ENCODE peak calls at places on chromosomes 16 and 17, in four cellular contexts. One of them, this sample, is unnamed.

GRCh38 chr16:79662673-79663313 is 62.3 kb upstream of the MAF start:
- DNase-seq in cardiac muscle cell: no peak
- DNase-seq in ovary: no peak
- DNase-seq in GM23338: no peak
- DNase-seq in this sample: no peak

GRCh38 chr17:61313515-61314326 is 85.9 kb upstream of the TBX2 start:
- DNase-seq in cardiac muscle cell: no peak
- DNase-seq in ovary: no peak
- DNase-seq in GM23338: no peak
- DNase-seq in this sample: no peak

GRCh38 chr17:52147872-52148271 is 10.6 kb downstream of the CA10 start:
- DNase-seq in cardiac muscle cell: no peak
- DNase-seq in ovary: no peak
- DNase-seq in GM23338: no peak
- DNase-seq in this sample: no peak

GRCh38 chr16:78844682-78845081 is 745.2 kb downstream of the WWOX start:
- DNase-seq in cardiac muscle cell: no peak
- DNase-seq in ovary: no peak
- DNase-seq in GM23338: no peak
- DNase-seq in this sample: no peak

GRCh38 chr17:82267575-82268379 is 5.7 kb downstream of the CSNK1D start:
- DNase-seq in cardiac muscle cell: peak
- DNase-seq in ovary: peak
- DNase-seq in GM23338: no peak
- DNase-seq in this sample: peak

GRCh38 chr17:72255481-72255880 is 134.7 kb downstream of the SOX9 start:
- DNase-seq in cardiac muscle cell: no peak
- DNase-seq in ovary: no peak
- DNase-seq in GM23338: no peak
- DNase-seq in this sample: no peak

GRCh38 chr16:76488065-76488417 is 210.8 kb downstream of the CNTNAP4 start:
- DNase-seq in cardiac muscle cell: no peak
- DNase-seq in ovary: no peak
- DNase-seq in GM23338: no peak
- DNase-seq in this sample: no peak

GRCh38 chr17:69608808-69609494 is 194.5 kb downstream of the MAP2K6 start:
- DNase-seq in cardiac muscle cell: peak
- DNase-seq in ovary: no peak
- DNase-seq in GM23338: no peak
- DNase-seq in this sample: peak

GRCh38 chr17:62085511-62086408 is 20.7 kb upstream of the MED13 start:
- DNase-seq in cardiac muscle cell: no peak
- DNase-seq in ovary: no peak
- DNase-seq in GM23338: no peak
- DNase-seq in this sample: no peak

GRCh38 chr17:78717431-78717980 is 64.6 kb downstream of the CYTH1 start:
- DNase-seq in cardiac muscle cell: peak
- DNase-seq in ovary: peak
- DNase-seq in GM23338: peak
- DNase-seq in this sample: no peak

GRCh38 chr16:13997933-13998332 is 73.2 kb upstream of the MRTFB start:
- DNase-seq in cardiac muscle cell: no peak
- DNase-seq in ovary: no peak
- DNase-seq in GM23338: no peak
- DNase-seq in this sample: no peak

GRCh38 chr16:13996778-13997288 is 74.3 kb upstream of the MRTFB start:
- DNase-seq in cardiac muscle cell: no peak
- DNase-seq in ovary: no peak
- DNase-seq in GM23338: no peak
- DNase-seq in this sample: no peak

GRCh38 chr16:13999071-13999894 is 71.8 kb upstream of the MRTFB start:
- DNase-seq in cardiac muscle cell: no peak
- DNase-seq in ovary: no peak
- DNase-seq in GM23338: no peak
- DNase-seq in this sample: no peak

GRCh38 chr16:13995194-13995593 is 75.2 kb downstream of the ERCC4 start:
- DNase-seq in cardiac muscle cell: no peak
- DNase-seq in ovary: no peak
- DNase-seq in GM23338: no peak
- DNase-seq in this sample: no peak

DNA sequence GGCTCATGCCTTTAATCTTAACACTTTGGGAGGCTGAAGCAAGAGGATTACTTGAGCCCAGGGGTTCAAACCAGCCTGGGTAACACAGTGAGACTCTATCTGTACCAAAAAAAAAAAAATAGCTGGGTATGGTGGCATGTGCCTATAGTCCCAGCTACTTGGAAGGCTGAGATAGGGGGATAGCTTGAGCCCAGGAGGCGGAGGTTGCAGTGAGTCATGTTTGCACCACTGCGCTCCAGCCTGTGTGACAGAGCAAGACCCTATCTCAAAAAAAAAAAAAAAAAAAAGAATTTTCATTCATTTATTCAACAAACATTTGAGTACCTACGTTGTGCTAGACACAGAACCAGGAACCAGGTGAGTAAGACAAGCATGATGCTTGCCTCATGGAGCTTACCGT is 73.6 kb upstream of the MRTFB start:
- DNase-seq in cardiac muscle cell: no peak
- DNase-seq in ovary: no peak
- DNase-seq in GM23338: no peak
- DNase-seq in this sample: no peak
- H3K4me3 ChIP-seq in cardiac muscle cell: no peak
- H3K4me3 ChIP-seq in ovary: no peak
- H3K4me3 ChIP-seq in GM23338: no peak
- H3K4me3 ChIP-seq in this sample: no peak

GRCh38 chr17:3610523-3610922 is 1.3 kb upstream of the TRPV1 start:
- DNase-seq in cardiac muscle cell: no peak
- DNase-seq in ovary: no peak
- DNase-seq in GM23338: no peak
- DNase-seq in this sample: no peak
- TF ChIP-seq CTCF in cardiac muscle cell: no peak
- TF ChIP-seq CTCF in ovary: no peak
- TF ChIP-seq CTCF in GM23338: no peak
- TF ChIP-seq CTCF in this sample: no peak

DNA sequence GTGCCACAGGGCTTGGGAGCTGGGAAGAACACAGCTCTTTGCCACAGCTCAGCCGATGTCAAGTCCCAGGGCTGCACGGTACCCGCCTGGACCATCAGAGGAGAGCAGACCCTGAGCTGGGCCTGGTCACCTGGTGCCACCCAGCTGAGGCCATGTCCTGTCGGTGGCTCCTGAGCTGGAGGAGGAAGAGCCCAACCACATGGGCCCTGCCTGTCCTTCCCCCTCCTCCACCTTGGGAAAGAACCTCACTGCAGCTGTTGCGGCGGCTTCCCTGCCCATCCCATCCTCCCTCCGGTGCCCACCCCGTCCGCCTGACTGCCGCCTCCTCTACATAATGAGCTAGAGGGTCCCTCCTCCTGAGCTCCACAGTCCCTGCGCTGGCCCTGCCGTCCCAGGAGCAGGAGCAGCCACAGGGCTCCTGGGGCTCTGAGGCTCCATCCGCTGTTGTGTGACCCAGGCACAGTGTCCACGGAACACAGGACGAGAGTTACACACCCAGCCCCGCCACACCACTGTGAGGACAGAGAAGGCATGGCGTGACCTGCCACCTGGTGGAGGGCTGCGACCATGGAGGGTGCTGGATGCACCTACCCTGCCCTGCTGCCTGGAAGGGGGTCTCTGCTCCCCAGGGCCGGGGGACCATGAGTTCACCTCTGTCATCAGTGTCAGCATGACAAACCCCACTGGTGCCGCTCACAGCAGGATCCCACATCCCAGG is 21.4 kb upstream of the CHMP6 start:
- DNase-seq in cardiac muscle cell: peak
- DNase-seq in ovary: peak
- DNase-seq in GM23338: no peak
- DNase-seq in this sample: no peak
- H3K4me3 ChIP-seq in cardiac muscle cell: no peak
- H3K4me3 ChIP-seq in ovary: no peak
- H3K4me3 ChIP-seq in GM23338: no peak
- H3K4me3 ChIP-seq in this sample: no peak

GRCh38 chr17:14779236-14779635 is 478.4 kb downstream of the HS3ST3B1 start:
- DNase-seq in cardiac muscle cell: no peak
- DNase-seq in ovary: no peak
- DNase-seq in GM23338: peak
- DNase-seq in this sample: no peak

GRCh38 chr17:14781123-14781522 is 480.2 kb downstream of the HS3ST3B1 start:
- DNase-seq in cardiac muscle cell: no peak
- DNase-seq in ovary: no peak
- DNase-seq in GM23338: no peak
- DNase-seq in this sample: no peak

GRCh38 chr17:14780116-14780515 is 479.2 kb downstream of the HS3ST3B1 start:
- DNase-seq in cardiac muscle cell: no peak
- DNase-seq in ovary: no peak
- DNase-seq in GM23338: peak
- DNase-seq in this sample: no peak

GRCh38 chr17:14790518-14790917 is 474.6 kb downstream of the PMP22 start:
- DNase-seq in cardiac muscle cell: peak
- DNase-seq in ovary: no peak
- DNase-seq in GM23338: no peak
- DNase-seq in this sample: no peak

GRCh38 chr17:14784997-14785696 is 480.0 kb downstream of the PMP22 start:
- DNase-seq in cardiac muscle cell: no peak
- DNase-seq in ovary: no peak
- DNase-seq in GM23338: peak
- DNase-seq in this sample: no peak
- TF ChIP-seq CTCF in cardiac muscle cell: no peak
- TF ChIP-seq CTCF in ovary: no peak
- TF ChIP-seq CTCF in GM23338: no peak
- TF ChIP-seq CTCF in this sample: peak

GRCh38 chr17:2395258-2396170 is 5.3 kb downstream of the MNT start:
- DNase-seq in cardiac muscle cell: peak
- DNase-seq in ovary: peak
- DNase-seq in GM23338: no peak
- DNase-seq in this sample: no peak
- H3K4me3 ChIP-seq in cardiac muscle cell: no peak
- H3K4me3 ChIP-seq in ovary: no peak
- H3K4me3 ChIP-seq in GM23338: peak
- H3K4me3 ChIP-seq in this sample: no peak

GRCh38 chr17:8651013-8651412 is 20.5 kb upstream of the MYH10 start:
- DNase-seq in cardiac muscle cell: no peak
- DNase-seq in ovary: no peak
- DNase-seq in GM23338: no peak
- DNase-seq in this sample: no peak
- TF ChIP-seq CTCF in cardiac muscle cell: no peak
- TF ChIP-seq CTCF in ovary: no peak
- TF ChIP-seq CTCF in GM23338: peak
- TF ChIP-seq CTCF in this sample: no peak

GRCh38 chr17:1617620-1618174 is 10.9 kb downstream of the SLC43A2 start:
- DNase-seq in cardiac muscle cell: peak
- DNase-seq in ovary: peak
- DNase-seq in GM23338: no peak
- DNase-seq in this sample: peak
- H3K4me3 ChIP-seq in cardiac muscle cell: no peak
- H3K4me3 ChIP-seq in ovary: no peak
- H3K4me3 ChIP-seq in GM23338: no peak
- H3K4me3 ChIP-seq in this sample: peak

GRCh38 chr17:7824021-7824924 is 9.7 kb upstream of the KDM6B start:
- DNase-seq in cardiac muscle cell: no peak
- DNase-seq in ovary: no peak
- DNase-seq in GM23338: no peak
- DNase-seq in this sample: no peak

GRCh38 chr17:7823581-7824001 is 10.4 kb upstream of the KDM6B start:
- DNase-seq in cardiac muscle cell: no peak
- DNase-seq in ovary: no peak
- DNase-seq in GM23338: peak
- DNase-seq in this sample: no peak

GRCh38 chr17:7820231-7820630 is 13.8 kb upstream of the KDM6B start:
- DNase-seq in cardiac muscle cell: no peak
- DNase-seq in ovary: no peak
- DNase-seq in GM23338: no peak
- DNase-seq in this sample: no peak

GRCh38 chr17:7822126-7822525 is 11.9 kb upstream of the KDM6B start:
- DNase-seq in cardiac muscle cell: no peak
- DNase-seq in ovary: no peak
- DNase-seq in GM23338: no peak
- DNase-seq in this sample: no peak

GRCh38 chr17:7825206-7825980 is 8.6 kb upstream of the KDM6B start:
- DNase-seq in cardiac muscle cell: peak
- DNase-seq in ovary: no peak
- DNase-seq in GM23338: no peak
- DNase-seq in this sample: no peak
- TF ChIP-seq CTCF in cardiac muscle cell: no peak
- TF ChIP-seq CTCF in ovary: no peak
- TF ChIP-seq CTCF in GM23338: peak
- TF ChIP-seq CTCF in this sample: peak